ENCODE peak calls at places on chromosomes 12 and 14, in five cellular contexts. M is fibroblast of mammary gland, X is psoas muscle, D is iPS DF 6.9, G is GM23338. Z is an unnamed sample.

GRCh38 chr12:16158018-16158417 is 119.5 kb downstream of the SLC15A5 start:
- DNase-seq in M (no peak), X (no peak), D (no peak), G (no peak), Z (no peak)

GRCh38 chr12:9761407-9761736 is 671 bp upstream of the CD69 start:
- DNase-seq in M (no peak), X (no peak), D (no peak), G (no peak), Z (no peak)

GRCh38 chr14:68018598-68018997 is 199.0 kb downstream of the RAD51B start:
- DNase-seq in M (peak; percentile 7), X (no peak), D (no peak), G (no peak), Z (no peak)

GRCh38 chr14:94342334-94342934 is 19.3 kb upstream of the SERPINA6 start:
- DNase-seq in M (peak; percentile 100), X (peak; percentile 76), D (no peak), G (no peak), Z (peak; percentile 99)

GRCh38 chr12:87870061-87870460 is 159.1 kb downstream of the C12orf50 start:
- DNase-seq in M (peak; percentile 55), X (no peak), D (no peak), G (no peak), Z (peak; percentile 16)

GRCh38 chr12:12214635-12215131 is 52.2 kb downstream of the LRP6 start:
- DNase-seq in M (peak; percentile 24), X (no peak), D (no peak), G (peak; percentile 33), Z (peak; percentile 39)

GRCh38 chr12:93766802-93767523 is 89.8 kb downstream of the CRADD start:
- DNase-seq in M (peak; percentile 86), X (no peak), D (no peak), G (peak; percentile 52), Z (peak; percentile 88)

GRCh38 chr12:40942326-40942725 is 245.8 kb upstream of the PDZRN4 start:
- DNase-seq in M (peak; percentile 27), X (no peak), D (no peak), G (peak; percentile 6), Z (peak; percentile 24)

GRCh38 chr12:32181498-32182175 is 75.0 kb downstream of the BICD1 start:
- DNase-seq in M (peak; percentile 27), X (no peak), D (no peak), G (no peak), Z (peak; percentile 50)

GRCh38 chr14:65230287-65230728 is 128.0 kb upstream of the MAX start:
- DNase-seq in M (peak; percentile 46), X (no peak), D (no peak), G (no peak), Z (peak; percentile 52)

GRCh38 chr14:32230181-32230580 is 27.1 kb upstream of the RNU6-8 start:
- DNase-seq in M (peak; percentile 68), X (no peak), D (no peak), G (no peak), Z (peak; percentile 9)

GRCh38 chr14:67263499-67264149 is 22.4 kb downstream of the PALS1 start:
- DNase-seq in M (peak; percentile 61), X (no peak), D (no peak), G (no peak), Z (peak; percentile 59)

GRCh38 chr14:101709962-101710891 is 51.3 kb upstream of the PPP2R5C start:
- DNase-seq in M (no peak), X (no peak), D (no peak), G (no peak), Z (no peak)

GRCh38 chr14:69046468-69046867 is 67.4 kb upstream of the ACTN1 start:
- DNase-seq in M (peak; percentile 94), X (no peak), D (no peak), G (no peak), Z (peak; percentile 13)

GRCh38 chr12:103495783-103496456 is at the start of gene C12orf42:
- DNase-seq in M (peak; percentile 41), X (no peak), D (no peak), G (peak; percentile 72), Z (peak; percentile 7)

GRCh38 chr12:112153900-112154234 is 28.5 kb downstream of the TRAFD1 start:
- DNase-seq in M (no peak), X (no peak), D (no peak), G (no peak), Z (no peak)

GRCh38 chr14:89787525-89787924 is 167.0 kb downstream of the EFCAB11 start:
- DNase-seq in M (peak; percentile 46), X (no peak), D (no peak), G (no peak), Z (peak; percentile 19)

GRCh38 chr12:101773560-101774206 is 34.4 kb upstream of the SYCP3 start:
- DNase-seq in M (peak; percentile 74), X (peak; percentile 60), D (peak; percentile 47), G (peak; percentile 74), Z (peak; percentile 86)

GRCh38 chr14:81371802-81372201 is 28.3 kb downstream of the STON2 start:
- DNase-seq in M (no peak), X (no peak), D (no peak), G (no peak), Z (no peak)

GRCh38 chr12:39277416-39277815 is 165.5 kb downstream of the KIF21A start:
- DNase-seq in M (peak; percentile 4), X (no peak), D (no peak), G (no peak), Z (no peak)

GRCh38 chr12:80941916-80942315 is 4.2 kb upstream of the LIN7A start:
- DNase-seq in M (peak; percentile 63), X (no peak), D (no peak), G (no peak), Z (peak; percentile 18)

GRCh38 chr12:1553987-1554982 is 40.1 kb downstream of the FBXL14 start:
- DNase-seq in M (no peak), X (no peak), D (no peak), G (no peak), Z (no peak)

GRCh38 chr12:24360057-24360456 is 410.6 kb upstream of the SOX5 start:
- DNase-seq in M (peak; percentile 34), X (no peak), D (no peak), G (no peak), Z (no peak)

GRCh38 chr14:23321572-23322547 is 603 bp downstream of the PABPN1 start:
- DNase-seq in M (peak; percentile 58), X (peak; percentile 80), D (no peak), G (peak; percentile 58), Z (peak; percentile 75)

GRCh38 chr12:107238276-107238675 is 144.9 kb upstream of the CRY1 start:
- DNase-seq in M (no peak), X (no peak), D (no peak), G (no peak), Z (no peak)

GRCh38 chr12:98727196-98727595 is 82.1 kb downstream of the APAF1 start:
- DNase-seq in M (no peak), X (no peak), D (no peak), G (no peak), Z (no peak)

DNA sequence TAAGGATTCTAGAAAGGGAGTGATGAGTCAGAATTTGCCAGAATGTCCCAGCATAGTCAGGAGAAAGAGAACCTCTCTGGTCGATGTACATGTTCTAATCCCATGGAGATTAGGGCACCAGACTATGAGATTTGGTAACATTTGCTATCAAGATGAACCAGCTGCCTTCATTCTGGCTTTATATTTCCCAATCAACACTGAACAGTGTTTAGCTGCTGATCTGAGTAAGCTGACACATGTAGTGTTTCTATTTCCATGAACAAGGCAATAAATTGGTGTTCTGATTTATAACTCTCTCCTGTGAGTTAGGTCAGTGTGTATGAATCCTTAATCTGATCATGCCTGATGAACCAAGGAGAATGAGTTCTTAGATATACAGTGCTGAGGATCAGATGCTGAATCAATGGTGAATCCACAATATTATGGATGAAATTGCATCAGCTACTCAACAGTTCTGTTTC is 158.0 kb upstream of the AMIGO2 start:
- DNase-seq in M (peak; percentile 16), X (no peak), D (no peak), G (no peak), Z (no peak)
- H3K4me3 ChIP-seq in M (no peak overlapping the region), X (no peak overlapping the region), D (no peak overlapping the region), G (no peak overlapping the region), Z (no peak overlapping the region)

DNA sequence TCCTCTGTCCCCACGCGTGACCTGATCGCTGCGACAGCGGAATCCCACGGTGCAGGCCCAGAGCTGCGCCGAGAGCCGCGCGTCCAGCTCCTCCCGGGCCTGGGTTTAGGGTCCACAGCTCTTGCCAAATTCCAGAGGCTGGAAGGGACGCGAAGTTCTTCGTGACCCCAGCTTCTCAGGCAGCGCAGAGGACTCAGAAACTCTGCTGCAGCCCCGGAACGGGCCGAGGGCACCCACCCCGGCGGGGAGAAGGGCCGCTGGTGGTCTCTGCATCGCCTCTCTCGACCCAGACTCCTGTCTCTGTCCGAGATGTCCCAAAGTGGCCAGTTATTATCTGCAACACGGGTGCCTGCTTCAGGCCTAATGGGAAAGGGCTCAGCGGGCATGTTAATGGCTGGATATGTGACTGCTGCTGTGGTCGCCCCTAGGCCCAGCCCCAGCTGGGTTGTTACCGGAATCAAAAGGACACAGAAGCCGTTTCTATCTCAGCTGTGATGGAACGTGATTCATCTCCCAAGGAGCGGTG is 236.4 kb downstream of the VRK1 start:
- DNase-seq in M (no peak), X (no peak), D (no peak), G (peak; percentile 48), Z (no peak)
- H3K4me3 ChIP-seq in M (no peak overlapping the region), X (no peak overlapping the region), D (peak overlapping the region; percentile 36), G (peak overlapping the region; percentile 64), Z (no peak overlapping the region)

DNA sequence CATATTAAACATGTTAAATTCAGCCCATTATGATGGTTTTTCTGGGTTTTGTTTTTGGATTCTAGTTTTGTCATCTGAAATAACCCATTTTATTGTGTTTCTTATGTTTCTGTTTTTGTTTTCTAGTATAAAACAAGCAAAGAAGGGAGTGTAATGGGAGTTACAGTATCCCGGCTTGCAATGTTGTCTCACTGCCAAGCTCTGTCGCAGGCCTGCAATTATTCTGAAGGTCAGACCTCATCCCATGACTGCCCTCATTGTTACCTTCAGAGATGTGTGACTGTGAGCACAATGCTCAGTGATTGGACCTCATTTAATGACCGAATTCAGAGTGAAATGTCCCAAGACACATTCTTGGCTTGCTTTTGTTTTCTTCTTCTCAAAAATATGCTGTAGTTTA is 73.0 kb upstream of the ATF1 start:
- DNase-seq in M (peak; percentile 12), X (no peak), D (no peak), G (no peak), Z (peak; percentile 64)
- H3K4me3 ChIP-seq in M (no peak overlapping the region), X (no peak overlapping the region), D (no peak overlapping the region), G (no peak overlapping the region), Z (no peak overlapping the region)

DNA sequence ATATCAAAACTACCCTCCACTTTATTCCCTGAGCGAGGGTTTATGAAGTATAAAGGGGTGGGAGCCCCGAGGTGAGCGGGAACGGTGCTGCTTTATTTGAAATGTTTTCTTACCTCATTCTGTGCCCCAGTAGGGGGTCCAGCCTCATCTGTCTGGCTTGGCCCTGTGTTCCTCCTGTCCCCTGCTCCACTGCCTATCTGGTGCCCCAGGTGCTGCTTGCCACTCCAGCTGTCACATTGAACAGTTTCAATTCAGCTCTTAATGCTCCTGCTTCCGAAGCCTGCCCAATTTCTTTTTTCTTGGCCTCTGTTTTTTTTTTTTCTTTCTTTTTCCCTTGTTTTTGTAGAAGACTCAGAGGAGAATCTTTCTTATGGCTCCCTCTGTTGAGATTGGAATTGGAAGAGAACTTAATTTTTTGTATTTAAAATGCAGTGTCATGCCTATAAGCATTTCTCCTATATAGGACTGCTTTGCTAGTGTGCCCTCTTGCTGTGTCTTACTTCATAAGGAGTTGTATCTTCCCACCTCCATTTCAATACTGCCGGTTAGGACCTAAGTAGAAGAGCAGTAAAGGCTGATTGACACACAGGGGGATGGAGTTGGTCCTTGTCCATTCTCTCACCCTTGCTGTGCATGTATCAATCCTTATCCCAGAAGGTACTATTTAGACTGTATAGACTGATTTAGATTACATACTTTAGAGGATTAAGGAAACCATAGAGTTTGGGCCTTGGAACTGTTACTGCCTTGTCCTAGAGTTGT is 2.3 kb downstream of the ATXN7L3B start:
- DNase-seq in M (no peak), X (no peak), D (no peak), G (peak; percentile 44), Z (peak; percentile 10)
- H3K4me3 ChIP-seq in M (peak overlapping the region; percentile 95), X (peak overlapping the region; percentile 83), D (no peak overlapping the region), G (peak overlapping the region; percentile 87), Z (peak overlapping the region; percentile 94)